ENCODE peak calls at places on chromosomes 7 and 10, in five cellular contexts. C, R, Y, I and O are unnamed samples.

GRCh38 chr7:116524609-116525297 is at the start of gene CAV1:
- DNase-seq in I (peak), C (no peak), Y (peak), R (peak), O (peak)

GRCh38 chr10:34530778-34531177 is 284.3 kb downstream of the PARD3 start:
- DNase-seq in I (no peak), R (no peak), Y (no peak), C (peak), O (no peak)

GRCh38 chr10:806451-807162 is 117.1 kb upstream of the DIP2C start:
- DNase-seq in Y (no peak), C (no peak), I (no peak), R (no peak), O (no peak)

GRCh38 chr10:123009105-123009805 is 449 bp downstream of the ACADSB start:
- DNase-seq in C (no peak), Y (no peak), R (no peak), I (peak), O (no peak)

GRCh38 chr7:123725586-123726171 is 23.1 kb downstream of the WASL start:
- DNase-seq in R (no peak), Y (no peak), I (no peak), C (no peak), O (no peak)

GRCh38 chr10:55989188-55989587 is 371.9 kb downstream of the ZWINT start:
- DNase-seq in C (no peak), I (no peak), Y (no peak), R (no peak), O (no peak)

GRCh38 chr7:157389951-157390730 is 53.3 kb downstream of the DNAJB6 start:
- DNase-seq in Y (no peak), R (no peak), C (no peak), I (no peak), O (no peak)

GRCh38 chr7:103343332-103343731 is 1.2 kb downstream of the DNAJC2 start:
- DNase-seq in I (no peak), Y (no peak), R (no peak), C (no peak), O (no peak)

GRCh38 chr10:55183993-55184392 is 383.0 kb upstream of the PCDH15 start:
- DNase-seq in Y (no peak), I (no peak), C (no peak), R (no peak), O (no peak)

GRCh38 chr10:68423522-68423921 is 16.4 kb upstream of the RUFY2 start:
- DNase-seq in I (no peak), Y (no peak), C (no peak), R (no peak), O (no peak)

GRCh38 chr10:80356563-80356999 is at the start of the genes DYDC1 and DYDC2:
- DNase-seq in Y (peak), C (no peak), R (no peak), I (peak), O (peak)

GRCh38 chr7:121084748-121085336 is 96.3 kb downstream of the CPED1 start:
- DNase-seq in C (peak), I (no peak), R (no peak), Y (no peak), O (no peak)

GRCh38 chr7:157129200-157129599 is 9.5 kb upstream of the UBE3C start:
- DNase-seq in C (no peak), Y (no peak), I (no peak), R (no peak), O (no peak)

GRCh38 chr10:44990302-44990655 is 10.4 kb upstream of the ZNF22 start:
- DNase-seq in I (peak), R (no peak), C (peak), Y (peak), O (no peak)

GRCh38 chr7:139995034-139995915 is 67.5 kb downstream of the PARP12 start:
- DNase-seq in I (no peak), R (no peak), C (no peak), Y (no peak), O (no peak)

GRCh38 chr10:71475243-71475871 is 78.6 kb downstream of the CDH23 start:
- DNase-seq in Y (no peak), C (no peak), I (peak), R (no peak), O (peak)

GRCh38 chr10:17817316-17817715 is 8.2 kb downstream of the MRC1 start:
- DNase-seq in Y (no peak), R (no peak), I (no peak), C (no peak), O (no peak)

GRCh38 chr7:36473454-36474282 is 84.0 kb downstream of the ANLN start:
- DNase-seq in Y (peak), I (peak), C (peak), R (peak), O (peak)

GRCh38 chr7:50627824-50628361 is 62.7 kb upstream of the DDC start:
- DNase-seq in C (no peak), Y (no peak), I (no peak), R (no peak), O (no peak)

GRCh38 chr10:52256832-52257691 is 57.0 kb upstream of the DKK1 start:
- DNase-seq in Y (no peak), C (no peak), R (no peak), I (no peak), O (no peak)

GRCh38 chr10:92593553-92594046 is 670 bp downstream of the KIF11 start:
- DNase-seq in C (no peak), Y (no peak), I (no peak), R (no peak), O (no peak)

GRCh38 chr7:2071133-2071832 is 161.5 kb downstream of the MAD1L1 start:
- DNase-seq in I (peak), R (no peak), C (no peak), Y (no peak), O (no peak)

GRCh38 chr7:123845823-123846216 is 851 bp downstream of the HYAL4 start:
- DNase-seq in Y (no peak), R (no peak), I (no peak), C (no peak), O (no peak)

GRCh38 chr7:106287786-106288185 is 3.0 kb upstream of the NAMPT start:
- DNase-seq in C (no peak), Y (no peak), R (no peak), I (no peak), O (no peak)

GRCh38 chr7:131488361-131488760 is 68.1 kb downstream of the PODXL start:
- DNase-seq in I (no peak), R (no peak), Y (no peak), C (no peak), O (no peak)

GRCh38 chr7:150879345-150879744 is 27.0 kb downstream of the AOC1 start:
- DNase-seq in C (no peak), Y (no peak), I (no peak), R (no peak), O (peak)

GRCh38 chr7:50502947-50503346 is 52.8 kb upstream of the FIGNL1 start:
- DNase-seq in I (no peak), Y (no peak), R (no peak), C (no peak), O (no peak)

GRCh38 chr10:30918651-30919050 is 113.0 kb downstream of the ZNF438 start:
- DNase-seq in C (no peak), R (no peak), Y (no peak), I (no peak), O (no peak)

GRCh38 chr7:75599244-75599771 is 107.2 kb downstream of the SPDYE5 start:
- DNase-seq in R (no peak), C (no peak), Y (peak), I (no peak), O (no peak)

GRCh38 chr10:90969947-90970673 is 49.2 kb upstream of the ANKRD1 start:
- DNase-seq in R (no peak), Y (peak), I (no peak), C (peak), O (no peak)

GRCh38 chr7:157000047-157000726 is 10.3 kb downstream of the MNX1 start:
- DNase-seq in Y (peak), I (peak), C (no peak), R (no peak), O (no peak)

GRCh38 chr7:150450491-150450992 is at the start of gene GIMAP8:
- DNase-seq in Y (no peak), R (no peak), C (no peak), I (no peak), O (no peak)

GRCh38 chr7:139566075-139566474 is 42.6 kb downstream of the CLEC2L start:
- DNase-seq in R (no peak), Y (no peak), I (no peak), C (no peak), O (no peak)

GRCh38 chr10:32982293-32982709 is 24.3 kb upstream of the ITGB1 start:
- DNase-seq in C (no peak), R (no peak), Y (no peak), I (peak), O (no peak)

GRCh38 chr10:47372726-47373125 is 11.4 kb downstream of the ZNF488 start:
- DNase-seq in I (no peak), C (no peak), R (no peak), Y (peak), O (no peak)

GRCh38 chr7:21867816-21868646 is 77.7 kb downstream of the CDCA7L start:
- DNase-seq in C (no peak), Y (no peak), I (no peak), R (no peak), O (no peak)

GRCh38 chr7:53315986-53316385 is 280.6 kb downstream of the POM121L12 start:
- DNase-seq in C (no peak), I (no peak), R (no peak), Y (no peak), O (no peak)

GRCh38 chr10:48279081-48279751 is 4.7 kb upstream of the FRMPD2 start:
- DNase-seq in Y (no peak), I (no peak), C (no peak), R (no peak), O (no peak)

DNA sequence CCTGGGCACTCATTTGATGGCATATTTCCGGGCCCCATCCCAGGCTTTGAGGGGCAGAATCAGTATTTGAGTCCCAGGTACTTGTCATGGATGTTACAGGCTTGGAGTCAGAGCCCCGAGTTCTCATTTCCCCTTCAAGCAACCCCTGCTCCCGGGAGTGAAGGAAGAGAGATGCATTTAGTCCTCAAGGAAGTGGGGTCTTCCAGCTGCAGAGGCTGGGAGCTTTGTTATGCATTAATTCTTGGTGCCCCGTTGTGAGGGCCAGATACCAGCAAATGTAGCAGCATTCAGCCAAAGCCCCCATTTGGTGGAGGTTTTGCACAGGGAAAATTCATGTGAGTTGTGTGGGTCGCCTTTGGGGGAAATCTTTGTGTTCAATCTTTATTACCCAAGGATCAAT is 38.7 kb upstream of the TCERG1L start:
- DNase-seq in Y (no peak), C (no peak), R (no peak), I (no peak), O (no peak)
- H3K4me3 ChIP-seq in Y (no peak), C (no peak), R (no peak), I (no peak), O (no peak)

DNA sequence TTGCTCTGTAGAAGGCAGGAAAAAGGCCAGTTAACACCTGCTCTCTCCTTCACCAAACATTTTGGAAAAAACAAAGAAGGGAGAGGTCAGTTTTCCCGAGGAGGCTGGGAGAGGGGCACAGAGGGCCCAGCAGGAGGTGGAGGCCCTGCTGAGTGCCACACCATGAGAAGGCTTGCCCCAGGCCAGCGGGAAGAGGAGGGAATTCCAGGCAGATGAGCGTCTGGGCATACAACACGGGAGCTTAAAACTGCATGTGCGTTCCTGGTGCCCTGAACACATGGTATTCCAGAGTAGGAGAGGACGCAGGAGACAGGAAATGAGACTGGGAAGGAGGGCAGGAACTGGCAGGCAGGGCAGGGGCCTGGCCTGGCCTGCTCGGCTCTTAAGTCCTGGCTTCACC is 182.4 kb downstream of the CCDC3 start:
- DNase-seq in I (no peak), C (no peak), R (no peak), Y (no peak), O (no peak)
- TF ChIP-seq ZNF274 in I (no peak), C (no peak), R (no peak), Y (no peak), O (no peak)

GRCh38 chr10:7407368-7408002 is 3.3 kb downstream of the SFMBT2 start:
- DNase-seq in Y (peak), I (no peak), R (no peak), C (no peak), O (no peak)
- H3K9ac ChIP-seq in Y (peak), I (peak), R (no peak), C (no peak), O (peak)

DNA sequence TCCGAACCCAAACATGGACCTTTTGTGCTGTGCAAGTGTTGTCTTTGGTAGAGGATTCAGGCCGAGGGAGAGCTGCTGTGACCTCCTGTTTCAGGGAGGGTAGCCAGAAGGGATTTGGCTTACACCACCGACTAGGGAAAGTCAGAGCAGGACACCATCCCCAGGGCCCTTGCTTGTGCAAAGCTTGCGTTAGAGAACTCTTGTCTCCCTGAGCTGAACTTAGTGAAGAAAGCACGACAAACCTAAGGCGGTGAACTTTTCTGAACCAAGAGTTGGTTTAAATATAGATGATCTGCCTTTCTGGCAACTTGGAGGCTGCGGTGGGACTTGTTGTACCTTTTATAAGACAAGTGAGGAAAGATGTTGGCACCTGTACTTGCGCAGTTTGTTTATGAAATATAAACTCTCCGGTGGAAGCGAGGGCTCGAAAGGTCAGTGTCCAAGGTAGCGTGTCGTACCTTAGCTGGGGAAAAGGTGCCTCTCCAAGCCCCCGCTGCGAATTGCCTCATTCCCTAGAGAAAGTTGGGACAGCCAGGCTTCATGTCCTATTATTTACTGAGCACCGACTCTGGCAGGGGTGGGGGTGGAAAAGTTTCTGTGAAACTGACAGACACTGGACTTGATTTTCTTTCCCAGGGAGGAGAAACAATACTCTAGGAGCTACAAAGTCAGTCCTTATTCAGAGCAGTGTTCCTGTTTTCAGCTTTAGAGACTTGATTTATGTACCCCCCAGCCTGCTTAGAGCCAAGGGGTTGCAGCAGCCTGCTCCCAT is 31.6 kb downstream of the WBP1L start:
- DNase-seq in C (peak), I (no peak), Y (no peak), R (no peak), O (no peak)
- H3K4me3 ChIP-seq in C (peak), I (no peak), Y (no peak), R (no peak), O (peak)

GRCh38 chr10:50310560-50311174 is 59.4 kb upstream of the ASAH2 start:
- DNase-seq in R (peak), C (peak), I (peak), Y (peak), O (peak)
- TF ChIP-seq ZNF274 in R (no peak), C (no peak), I (no peak), Y (no peak), O (no peak)

DNA sequence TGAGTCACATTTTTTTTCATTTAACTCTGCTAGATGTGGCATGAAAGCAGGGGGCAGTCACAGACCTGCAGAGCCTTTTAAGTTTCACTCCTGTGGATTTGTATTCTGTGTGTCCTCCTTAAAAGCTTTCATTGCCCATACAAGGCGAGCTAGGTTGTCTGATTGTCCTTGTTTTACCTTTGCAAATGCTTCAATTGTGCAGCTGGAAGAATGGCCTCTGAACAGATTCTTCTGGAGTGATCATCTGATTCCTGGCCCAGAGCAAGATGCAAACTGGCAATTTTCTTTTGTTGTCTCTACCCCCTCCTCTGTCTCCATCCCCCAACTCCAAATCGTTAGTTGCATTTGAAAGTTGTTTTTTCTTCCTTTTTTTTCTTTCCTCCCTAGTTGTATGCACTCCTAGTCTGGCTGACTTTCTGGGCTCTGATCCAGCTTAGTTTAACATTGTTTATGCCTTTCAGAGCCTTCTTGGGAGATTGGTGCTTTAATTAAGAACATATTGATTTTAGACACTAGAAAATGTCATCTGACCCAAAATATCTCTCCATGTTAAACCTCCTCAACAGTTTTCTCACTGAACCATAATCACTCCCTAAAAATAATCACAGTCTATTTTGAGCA is 150.2 kb downstream of the REEP3 start:
- DNase-seq in Y (no peak), C (no peak), R (no peak), I (no peak), O (peak)
- H3K9ac ChIP-seq in Y (no peak), C (no peak), R (no peak), I (no peak), O (no peak)

GRCh38 chr7:875476-876076 is 778 bp upstream of the GET4 start:
- DNase-seq in C (no peak), I (no peak), R (no peak), Y (no peak), O (no peak)
- H3K4me3 ChIP-seq in C (no peak), I (no peak), R (peak), Y (no peak), O (no peak)

GRCh38 chr10:29535012-29535777 is 99.6 kb downstream of the SVIL start:
- DNase-seq in I (peak), R (peak), Y (peak), C (peak), O (peak)
- TF ChIP-seq ZNF274 in I (no peak), R (no peak), Y (no peak), C (no peak), O (no peak)

DNA sequence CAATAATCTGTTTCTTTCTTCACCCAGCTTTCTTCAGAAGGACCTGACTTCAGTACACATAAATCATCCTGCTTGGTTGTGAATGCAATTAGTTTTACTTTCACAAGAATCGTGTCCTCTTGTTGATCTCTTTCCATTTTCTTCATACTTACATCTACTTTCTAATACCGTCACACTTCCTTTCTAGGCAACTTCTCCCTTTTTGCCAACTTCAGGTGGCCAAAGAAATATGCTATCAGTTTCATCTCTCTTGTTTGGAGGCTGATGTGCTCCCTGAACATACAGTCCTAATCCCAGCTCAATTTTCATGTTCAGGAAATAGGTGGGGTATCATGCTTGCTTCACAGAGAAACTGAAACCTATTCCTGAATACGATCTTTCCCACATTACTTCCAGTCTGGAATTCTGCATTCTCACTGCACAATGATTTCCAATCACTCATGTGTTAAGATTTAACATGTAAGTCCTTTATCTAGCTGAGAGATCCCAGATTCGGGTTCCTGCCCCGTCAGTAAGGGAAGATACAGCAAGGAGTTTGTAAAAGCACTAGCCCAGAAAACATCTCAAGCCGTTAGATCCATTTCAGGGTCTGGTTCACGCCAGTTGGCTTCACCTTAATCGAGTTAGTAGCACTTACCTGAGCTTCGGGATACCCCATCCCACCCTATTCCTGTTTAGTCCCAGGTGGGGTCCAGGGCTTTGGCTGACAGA is 994 bp downstream of the SLC25A28 start:
- DNase-seq in R (no peak), I (no peak), Y (no peak), C (no peak), O (no peak)
- H3K9ac ChIP-seq in R (peak), I (peak), Y (peak), C (peak), O (peak)